ENCODE peak calls at places on chromosomes 4 and X, in six cellular contexts. B is HT1080; E is ELR; L is naive thymus-derived CD8-positive, alpha-beta T cell; Z is NCI-H1417; J is NCI-H460. O is an unnamed sample.

GRCh38 chrX:103565752-103566151 is 19.6 kb upstream of the TCEAL4 start:
- DNase-seq in B (peak), E (peak), L (no peak), Z (no peak), J (no peak), O (peak)

GRCh38 chrX:46044486-46044885 is 500.7 kb downstream of the ZNF674 start:
- DNase-seq in B (no peak), E (no peak), L (no peak), Z (no peak), J (no peak), O (no peak)

GRCh38 chrX:45449982-45450381 is 249.3 kb upstream of the DIPK2B start:
- DNase-seq in B (no peak), E (peak), L (no peak), Z (no peak), J (no peak), O (no peak)

GRCh38 chr4:118589471-118590055 is 95.6 kb upstream of the METTL14 start:
- DNase-seq in B (no peak), E (no peak), L (no peak), Z (no peak), J (no peak), O (no peak)

GRCh38 chrX:137428777-137429564 is 137.0 kb upstream of the ZIC3 start:
- DNase-seq in B (no peak), E (no peak), L (no peak), Z (no peak), J (no peak), O (no peak)

GRCh38 chr4:55186700-55187099 is 61.3 kb upstream of the KDR start:
- DNase-seq in B (no peak), E (no peak), L (no peak), Z (no peak), J (no peak), O (no peak)

GRCh38 chr4:120055167-120055566 is 11.5 kb downstream of the MAD2L1 start:
- DNase-seq in B (no peak), E (no peak), L (no peak), Z (peak), J (no peak), O (no peak)

GRCh38 chr4:23374280-23374679 is 515.6 kb downstream of the PPARGC1A start:
- DNase-seq in B (no peak), E (no peak), L (no peak), Z (no peak), J (no peak), O (no peak)

GRCh38 chrX:10548681-10549080 is 71.7 kb downstream of the MID1 start:
- DNase-seq in B (no peak), E (peak), L (no peak), Z (no peak), J (no peak), O (no peak)

O was measured in RPMI7951.